ENCODE peak calls at places on chromosomes 13 and 19, in eight cellular contexts. G, Z, M, K, Y, C, N and U are unnamed samples.

GRCh38 chr19:51708811-51709210 is 15.0 kb downstream of the HAS1 start:
- DNase-seq in G (no peak), Z (no peak), M (no peak), K (no peak), Y (no peak), C (no peak), N (no peak), U (no peak)

GRCh38 chr13:112431734-112432133 is 55.6 kb downstream of the SPACA7 start:
- DNase-seq in G (no peak), Z (no peak), M (no peak), K (no peak), Y (no peak), C (no peak), N (no peak), U (no peak)

GRCh38 chr19:15114153-15114540 is 6.9 kb downstream of the SYDE1 start:
- DNase-seq in G (no peak), Z (no peak), M (no peak), K (no peak), Y (no peak), C (no peak), N (no peak), U (no peak)

GRCh38 chr13:60211548-60211947 is 47.8 kb upstream of the DIAPH3 start:
- DNase-seq in G (no peak), Z (no peak), M (no peak), K (no peak), Y (no peak), C (no peak), N (no peak), U (no peak)

GRCh38 chr13:50801087-50801931 is 42.2 kb downstream of the DLEU7 start:
- DNase-seq in G (peak), Z (peak), M (peak), K (peak), Y (peak), C (no peak), N (peak), U (no peak)

GRCh38 chr19:55109527-55110291 is 7.7 kb downstream of the PPP1R12C start:
- DNase-seq in G (no peak), Z (no peak), M (no peak), K (no peak), Y (no peak), C (no peak), N (no peak), U (no peak)

GRCh38 chr13:107031691-107032090 is 463.8 kb upstream of the ARGLU1 start:
- DNase-seq in G (no peak), Z (no peak), M (no peak), K (no peak), Y (no peak), C (no peak), N (no peak), U (no peak)

GRCh38 chr19:43596842-43597461 is 557 bp downstream of the ZNF576 start:
- DNase-seq in G (no peak), Z (no peak), M (peak), K (no peak), Y (no peak), C (no peak), N (no peak), U (no peak)

GRCh38 chr19:41753936-41754529 is 1.3 kb upstream of the CEACAM6 start:
- DNase-seq in G (peak), Z (peak), M (peak), K (no peak), Y (peak), C (no peak), N (peak), U (no peak)